ENCODE peak calls at places on chromosomes 2 and 18, in six cellular contexts. C is esophagus muscularis mucosa; T is aorta; U is endothelial cell of umbilical vein; K is activated CD4-positive, alpha-beta T cell treated with anti-CD3 and anti-CD28 coated beads, Interleukin-2, amount 50 U/mL, for 24 hours; J is EL. N is an unnamed sample.

GRCh38 chr2:70627499-70627898 is 73.9 kb upstream of the TGFA start:
- DNase-seq in C (no peak), T (no peak), U (peak), K (no peak), J (no peak), N (no peak)

GRCh38 chr2:86781363-86781762 is 9.3 kb downstream of the CD8A start:
- DNase-seq in C (no peak), T (no peak), U (no peak), K (no peak), J (no peak), N (no peak)

GRCh38 chr2:240320561-240321091 is 114.8 kb upstream of the GPC1 start:
- DNase-seq in C (no peak), T (no peak), U (no peak), K (no peak), J (no peak), N (no peak)

GRCh38 chr2:180761224-180761623 is 219.2 kb upstream of the UBE2E3 start:
- DNase-seq in C (no peak), T (no peak), U (peak), K (no peak), J (peak), N (no peak)

GRCh38 chr2:208256192-208256782 is 1.4 kb upstream of the IDH1 start:
- DNase-seq in C (no peak), T (no peak), U (no peak), K (no peak), J (no peak), N (no peak)

GRCh38 chr2:85132392-85132791 is 800 bp upstream of the TCF7L1 start:
- DNase-seq in C (no peak), T (peak), U (no peak), K (no peak), J (peak), N (no peak)

GRCh38 chr2:69434753-69435152 is 2.5 kb downstream of the NFU1 start:
- DNase-seq in C (no peak), T (no peak), U (no peak), K (no peak), J (no peak), N (no peak)

GRCh38 chr18:11310476-11311086 is 161.2 kb upstream of the PIEZO2 start:
- DNase-seq in C (no peak), T (no peak), U (peak), K (no peak), J (peak), N (no peak)